ENCODE peak calls at places on chromosomes 7 and 10, in ten cellular contexts. X, E, V, U, O, F, I, S, J and N are unnamed samples.
A peak's percentile ranks its signal among the peaks of the same experiment; 100 is the strongest.

GRCh38 chr10:27108165-27108564 is 7.9 kb upstream of the ANKRD26 start:
- DNase-seq in X (no peak), E (no peak), V (no peak), U (no peak), O (no peak), F (no peak), I (no peak), S (no peak), J (no peak), N (no peak)

GRCh38 chr7:157990226-157990877 is 597.3 kb downstream of the PTPRN2 start:
- DNase-seq in X (no peak), E (no peak), V (no peak), U (no peak), O (no peak), F (no peak), I (no peak), S (no peak), J (no peak), N (no peak)

GRCh38 chr10:15313844-15314243 is 57.2 kb downstream of the FAM171A1 start:
- DNase-seq in X (no peak), E (no peak), V (no peak), U (no peak), O (peak; percentile 26), F (no peak), I (no peak), S (peak; percentile 83), J (peak; percentile 3), N (no peak)

GRCh38 chr7:114051871-114052324 is 133.1 kb upstream of the PPP1R3A start:
- DNase-seq in X (no peak), E (no peak), V (no peak), U (no peak), O (no peak), F (no peak), I (no peak), S (no peak), J (no peak), N (no peak)

GRCh38 chr7:148712610-148713330 is 14.1 kb downstream of the CUL1 start:
- DNase-seq in X (no peak), E (no peak), V (no peak), U (no peak), O (no peak), F (no peak), I (no peak), S (no peak), J (peak; percentile 17), N (no peak)

GRCh38 chr7:90313908-90314307 is 7.2 kb downstream of the FAM237B start:
- DNase-seq in X (no peak), E (no peak), V (no peak), U (no peak), O (no peak), F (no peak), I (no peak), S (no peak), J (no peak), N (no peak)

GRCh38 chr7:33873981-33874750 is 31.2 kb upstream of the BMPER start:
- DNase-seq in X (no peak), E (peak; percentile 14), V (no peak), U (no peak), O (no peak), F (no peak), I (peak; percentile 38), S (no peak), J (no peak), N (no peak)

GRCh38 chr10:89203237-89203636 is 3.9 kb downstream of the CH25H start:
- DNase-seq in X (no peak), E (no peak), V (no peak), U (no peak), O (no peak), F (no peak), I (peak; percentile 30), S (no peak), J (no peak), N (no peak)

GRCh38 chr10:95437669-95438068 is 123.5 kb downstream of the SORBS1 start:
- DNase-seq in X (peak; percentile 61), E (no peak), V (no peak), U (no peak), O (no peak), F (no peak), I (no peak), S (peak; percentile 57), J (no peak), N (no peak)

GRCh38 chr7:159030490-159031134 is 114.1 kb downstream of the VIPR2 start:
- DNase-seq in X (peak; percentile 55), E (no peak), V (no peak), U (no peak), O (peak; percentile 77), F (peak; percentile 88), I (no peak), S (peak; percentile 88), J (peak; percentile 66), N (no peak)

GRCh38 chr7:43204081-43204480 is 91.6 kb downstream of the HECW1 start:
- DNase-seq in X (no peak), E (no peak), V (no peak), U (no peak), O (no peak), F (no peak), I (peak; percentile 48), S (no peak), J (no peak), N (no peak)

GRCh38 chr7:8176370-8177081 is 85.4 kb downstream of the ICA1 start:
- DNase-seq in X (no peak), E (no peak), V (no peak), U (peak; percentile 65), O (peak; percentile 13), F (no peak), I (no peak), S (no peak), J (no peak), N (peak; percentile 49)

GRCh38 chr7:19262794-19263193 is 117.6 kb upstream of the FERD3L start:
- DNase-seq in X (no peak), E (no peak), V (no peak), U (no peak), O (no peak), F (no peak), I (no peak), S (no peak), J (no peak), N (no peak)

GRCh38 chr7:114293289-114294012 is 121.2 kb upstream of the FOXP2 start:
- DNase-seq in X (no peak), E (no peak), V (no peak), U (no peak), O (no peak), F (no peak), I (no peak), S (no peak), J (no peak), N (no peak)

GRCh38 chr7:100111914-100112313 is 7.2 kb downstream of the TAF6 start:
- DNase-seq in X (no peak), E (no peak), V (no peak), U (no peak), O (no peak), F (no peak), I (no peak), S (no peak), J (no peak), N (no peak)

GRCh38 chr10:124740374-124741280 is 3.6 kb downstream of the FAM53B start:
- DNase-seq in X (peak; percentile 72), E (peak; percentile 10), V (no peak), U (no peak), O (peak; percentile 73), F (no peak), I (peak; percentile 60), S (peak; percentile 95), J (no peak), N (no peak)

GRCh38 chr10:100742067-100742771 is 3.2 kb upstream of the PAX2 start:
- DNase-seq in X (no peak), E (no peak), V (no peak), U (no peak), O (no peak), F (no peak), I (no peak), S (no peak), J (no peak), N (no peak)

GRCh38 chr7:112122144-112122543 is 84.1 kb downstream of the DOCK4 start:
- DNase-seq in X (no peak), E (no peak), V (no peak), U (no peak), O (no peak), F (no peak), I (no peak), S (no peak), J (no peak), N (no peak)

GRCh38 chr7:106102387-106102966 is 9.6 kb downstream of the SYPL1 start:
- DNase-seq in X (no peak), E (no peak), V (no peak), U (no peak), O (no peak), F (no peak), I (no peak), S (no peak), J (no peak), N (no peak)

GRCh38 chr7:100674441-100675407 is 1.2 kb downstream of the GNB2 start:
- DNase-seq in X (peak; percentile 42), E (no peak), V (no peak), U (peak; percentile 50), O (no peak), F (no peak), I (peak; percentile 11), S (peak; percentile 90), J (no peak), N (peak; percentile 36)

GRCh38 chr10:29627201-29628105 is 7.3 kb downstream of the SVIL start:
- DNase-seq in X (no peak), E (no peak), V (no peak), U (no peak), O (no peak), F (no peak), I (peak; percentile 70), S (peak; percentile 83), J (no peak), N (no peak)

GRCh38 chr7:152894295-152895170 is 135.0 kb downstream of the ACTR3B start:
- DNase-seq in X (no peak), E (no peak), V (no peak), U (no peak), O (peak; percentile 19), F (peak; percentile 60), I (peak; percentile 79), S (peak; percentile 71), J (peak; percentile 38), N (no peak)

GRCh38 chr7:157276731-157277562 is 59.9 kb upstream of the DNAJB6 start:
- DNase-seq in X (no peak), E (no peak), V (no peak), U (peak; percentile 35), O (peak; percentile 43), F (no peak), I (peak; percentile 53), S (peak; percentile 86), J (peak; percentile 58), N (no peak)

GRCh38 chr10:116836087-116836486 is 13.2 kb upstream of the ENO4 start:
- DNase-seq in X (no peak), E (no peak), V (no peak), U (no peak), O (no peak), F (peak; percentile 73), I (peak; percentile 11), S (no peak), J (no peak), N (no peak)

GRCh38 chr7:537911-538634 is 18.4 kb upstream of the PDGFA start:
- DNase-seq in X (peak; percentile 56), E (peak; percentile 81), V (no peak), U (no peak), O (peak; percentile 95), F (no peak), I (peak; percentile 97), S (no peak), J (no peak), N (no peak)

GRCh38 chr10:132170561-132171361 is 16.0 kb upstream of the DPYSL4 start:
- DNase-seq in X (no peak), E (no peak), V (no peak), U (no peak), O (no peak), F (no peak), I (no peak), S (no peak), J (no peak), N (no peak)

GRCh38 chr7:28855538-28856217 is 102.5 kb downstream of the TRIL start:
- DNase-seq in X (no peak), E (peak; percentile 85), V (peak; percentile 89), U (no peak), O (no peak), F (no peak), I (peak; percentile 80), S (no peak), J (no peak), N (no peak)

GRCh38 chr7:785416-785815 is 46.9 kb upstream of the SUN1 start:
- DNase-seq in X (no peak), E (no peak), V (no peak), U (no peak), O (no peak), F (no peak), I (no peak), S (no peak), J (no peak), N (no peak)